ENCODE peak calls at places on chromosome 20, in seven cellular contexts. A is heart left ventricle, C is ascending aorta, D is stomach, L is psoas muscle, I is A673, Y is OCI-LY7. X is an unnamed sample.

GRCh38 chr20:4047614-4048013 is 32.3 kb upstream of the RNF24 start:
- DNase-seq in A (no peak), C (no peak), D (no peak), L (no peak), I (no peak), Y (no peak), X (no peak)

GRCh38 chr20:57392512-57393271 is 1.5 kb downstream of the RBM38 start:
- DNase-seq in A (peak; percentile 82), C (peak; percentile 60), D (peak; percentile 60), L (peak; percentile 46), I (no peak), Y (peak; percentile 67), X (no peak)

GRCh38 chr20:7313047-7313446 is 545.6 kb downstream of the BMP2 start:
- DNase-seq in A (no peak), C (no peak), D (no peak), L (no peak), I (no peak), Y (no peak), X (no peak)

GRCh38 chr20:62240015-62240685 is 1.8 kb downstream of the OSBPL2 start:
- DNase-seq in A (no peak), C (no peak), D (no peak), L (no peak), I (no peak), Y (no peak), X (no peak)

GRCh38 chr20:64080013-64080812 is at the start of gene OPRL1:
- DNase-seq in A (no peak), C (no peak), D (no peak), L (no peak), I (peak; percentile 52), Y (no peak), X (no peak)

GRCh38 chr20:32183947-32184635 is 23.5 kb downstream of the PLAGL2 start:
- DNase-seq in A (no peak), C (no peak), D (no peak), L (no peak), I (no peak), Y (no peak), X (peak; percentile 30)

GRCh38 chr20:23265226-23265625 is 85.4 kb upstream of the NXT1 start:
- DNase-seq in A (no peak), C (no peak), D (no peak), L (no peak), I (peak; percentile 51), Y (no peak), X (peak; percentile 68)

GRCh38 chr20:61704661-61705060 is 361.0 kb downstream of the TAF4 start:
- DNase-seq in A (no peak), C (no peak), D (no peak), L (no peak), I (no peak), Y (no peak), X (no peak)

GRCh38 chr20:17878912-17879602 is 89.5 kb downstream of the SNX5 start:
- DNase-seq in A (no peak), C (no peak), D (no peak), L (no peak), I (peak; percentile 55), Y (peak; percentile 59), X (no peak)

GRCh38 chr20:50799176-50799889 is 4.5 kb downstream of the BCAS4 start:
- DNase-seq in A (no peak), C (no peak), D (no peak), L (no peak), I (no peak), Y (no peak), X (no peak)

GRCh38 chr20:34864216-34864615 is 8.4 kb downstream of the GGT7 start:
- DNase-seq in A (no peak), C (no peak), D (no peak), L (no peak), I (no peak), Y (no peak), X (no peak)

DNA sequence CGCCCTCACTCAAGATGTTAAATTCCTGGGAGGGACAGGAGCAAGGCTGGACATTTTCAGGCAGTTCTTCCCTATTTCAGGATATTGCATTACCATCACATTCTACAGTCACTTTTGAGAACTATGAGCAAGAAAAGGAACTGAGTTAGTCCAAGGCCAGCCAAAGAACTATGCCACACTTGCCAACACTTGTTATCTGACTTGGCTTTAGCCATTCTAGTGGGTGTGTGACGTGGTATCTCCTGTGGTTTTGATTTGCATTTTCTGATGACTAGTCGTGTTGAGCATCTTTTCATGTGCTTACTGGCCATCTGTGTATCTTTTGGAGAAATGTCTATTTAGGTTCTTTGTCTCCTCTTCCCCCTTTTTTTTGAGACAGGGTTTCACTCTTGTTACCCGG is 12.0 kb downstream of the XRN2 start:
- DNase-seq in A (no peak), C (no peak), D (no peak), L (no peak), I (no peak), Y (peak; percentile 19), X (no peak)
- H3K9me3 ChIP-seq in A (peaks cover 6% of the 10 kb centered on the region), C (no peaks in the 10 kb centered on the region), D (peaks cover 2% of the 10 kb centered on the region), L (no peaks in the 10 kb centered on the region), I (no peaks in the 10 kb centered on the region), Y (peaks cover 32% of the 10 kb centered on the region), X (peaks cover 3% of the 10 kb centered on the region)

GRCh38 chr20:10370091-10370887 is 63.7 kb downstream of the MKKS start:
- DNase-seq in A (no peak), C (no peak), D (no peak), L (no peak), I (no peak), Y (no peak), X (no peak)

GRCh38 chr20:10376271-10377075 is 57.5 kb downstream of the MKKS start:
- DNase-seq in A (no peak), C (no peak), D (no peak), L (no peak), I (peak; percentile 55), Y (no peak), X (no peak)

GRCh38 chr20:10375191-10375590 is 58.8 kb downstream of the MKKS start:
- DNase-seq in A (no peak), C (no peak), D (no peak), L (no peak), I (no peak), Y (no peak), X (no peak)

GRCh38 chr20:10371467-10371866 is 62.6 kb downstream of the MKKS start:
- DNase-seq in A (no peak), C (no peak), D (no peak), L (no peak), I (no peak), Y (no peak), X (no peak)

GRCh38 chr20:10374036-10374435 is 60.0 kb downstream of the MKKS start:
- DNase-seq in A (no peak), C (no peak), D (no peak), L (no peak), I (no peak), Y (no peak), X (no peak)
- TF ChIP-seq CTCF in A (no peak), C (no peak), D (no peak), L (no peak), I (no peak), Y (no peak), X (no peak)

GRCh38 chr20:25251558-25251957 is 3.7 kb downstream of the PYGB start:
- DNase-seq in A (no peak), C (no peak), D (no peak), L (no peak), I (no peak), Y (no peak), X (peak; percentile 47)

GRCh38 chr20:25252226-25252625 is 4.3 kb downstream of the PYGB start:
- DNase-seq in A (no peak), C (no peak), D (no peak), L (no peak), I (no peak), Y (no peak), X (no peak)

GRCh38 chr20:25249198-25249931 is 1.5 kb downstream of the PYGB start:
- DNase-seq in A (no peak), C (no peak), D (no peak), L (no peak), I (no peak), Y (peak; percentile 8), X (peak; percentile 44)

GRCh38 chr20:25251019-25251418 is 3.1 kb downstream of the PYGB start:
- DNase-seq in A (no peak), C (no peak), D (no peak), L (no peak), I (no peak), Y (no peak), X (no peak)

DNA sequence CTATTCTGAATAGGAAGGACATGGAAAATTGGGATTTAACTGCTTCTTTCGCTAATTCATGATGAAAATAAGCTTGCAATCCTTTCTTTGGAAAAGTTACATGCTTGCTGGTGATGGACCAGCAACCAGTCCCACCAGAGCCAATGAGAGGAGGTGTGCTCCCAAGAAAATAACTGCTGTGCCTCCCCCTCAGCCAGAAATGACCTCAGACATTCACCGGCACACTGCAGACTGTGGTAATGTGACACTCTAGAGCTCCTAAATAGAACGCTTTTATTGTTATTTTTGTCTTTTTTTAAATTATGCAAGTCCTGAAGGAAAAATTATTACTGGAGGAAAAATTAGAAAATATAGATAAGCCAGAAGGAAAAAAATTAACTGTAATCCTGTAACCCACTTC is 2.6 kb downstream of the PYGB start:
- DNase-seq in A (no peak), C (no peak), D (no peak), L (no peak), I (no peak), Y (no peak), X (no peak)
- H3K4me1 ChIP-seq in A (peaks cover 39% of the 10 kb centered on the region), C (peaks cover 12% of the 10 kb centered on the region), D (peaks cover 81% of the 10 kb centered on the region), L (peaks cover 28% of the 10 kb centered on the region), I (peaks cover 9% of the 10 kb centered on the region), Y (peaks cover 33% of the 10 kb centered on the region), X (peaks cover 65% of the 10 kb centered on the region)

GRCh38 chr20:29740951-29741593 is 1516.4 kb upstream of the DEFB115 start:
- DNase-seq in A (no peak), C (no peak), D (peak; percentile 15), L (no peak), I (no peak), Y (no peak), X (no peak)

GRCh38 chr20:29742699-29743100 is 1514.8 kb upstream of the DEFB115 start:
- DNase-seq in A (no peak), C (no peak), D (no peak), L (no peak), I (no peak), Y (no peak), X (no peak)

GRCh38 chr20:29741594-29741893 is 1515.9 kb upstream of the DEFB115 start:
- DNase-seq in A (no peak), C (no peak), D (peak; percentile 24), L (no peak), I (no peak), Y (no peak), X (no peak)

GRCh38 chr20:29743101-29743931 is 1514.1 kb upstream of the DEFB115 start:
- DNase-seq in A (no peak), C (no peak), D (no peak), L (no peak), I (no peak), Y (no peak), X (peak; percentile 52)

DNA sequence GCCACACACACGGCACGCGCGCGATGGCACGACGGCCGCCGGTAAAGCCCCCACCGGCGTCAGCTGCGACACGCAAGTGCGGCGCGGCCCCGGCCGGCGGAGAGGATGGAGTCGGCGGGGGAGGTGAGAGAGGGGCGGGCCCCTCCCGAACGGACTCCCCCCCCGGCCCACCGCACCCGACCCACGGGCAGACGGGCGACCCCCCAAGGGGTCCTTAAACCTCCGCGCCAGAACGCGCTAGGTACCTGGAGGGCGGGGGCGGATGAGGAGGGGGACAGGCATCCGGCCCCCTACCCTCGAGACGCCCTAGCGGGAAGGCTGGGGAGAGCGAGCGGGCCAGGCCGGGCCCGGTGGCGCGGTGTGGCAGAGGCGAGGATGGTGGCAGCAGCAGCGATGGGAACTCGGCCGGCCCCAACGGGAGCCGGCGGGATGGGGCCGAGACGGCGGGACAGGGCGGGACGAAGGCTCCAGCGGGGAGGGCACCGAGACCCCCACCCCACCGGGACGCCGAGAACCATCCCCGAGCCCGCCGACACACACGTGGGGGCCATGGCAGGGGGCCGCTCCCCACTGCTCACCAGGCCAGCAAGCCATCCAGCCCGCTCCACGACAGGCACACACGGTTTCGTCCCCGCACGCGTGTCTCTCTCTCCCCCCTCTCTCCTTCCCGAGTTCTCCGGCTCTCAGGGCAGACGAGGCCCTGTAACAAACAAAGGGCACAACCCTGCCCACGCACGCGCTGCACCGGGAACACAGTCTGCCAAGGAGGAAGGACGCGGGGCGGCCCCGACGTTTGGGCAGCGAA is 1515.4 kb upstream of the DEFB115 start:
- DNase-seq in A (no peak), C (no peak), D (no peak), L (no peak), I (no peak), Y (no peak), X (no peak)
- H3K9me3 ChIP-seq in A (peaks cover 21% of the 10 kb centered on the region), C (peaks cover 11% of the 10 kb centered on the region), D (peaks cover 49% of the 10 kb centered on the region), L (peaks cover 13% of the 10 kb centered on the region), I (peaks cover 21% of the 10 kb centered on the region), Y (no peaks in the 10 kb centered on the region), X (peaks cover 11% of the 10 kb centered on the region)

X was measured in suprapubic skin.